ENCODE peak calls at places on chromosomes 3 and 15, in five cellular contexts. E, T, Z, U and R are unnamed samples.

GRCh38 chr3:149340310-149340933 is 7.0 kb upstream of the TM4SF18 start:
- DNase-seq in E (no peak), T (no peak), Z (peak), U (no peak), R (peak)

GRCh38 chr15:42880121-42880520 is 40.5 kb downstream of the TTBK2 start:
- DNase-seq in E (no peak), T (no peak), Z (no peak), U (no peak), R (no peak)

GRCh38 chr3:170021083-170021482 is 16.7 kb upstream of the GPR160 start:
- DNase-seq in E (no peak), T (no peak), Z (no peak), U (no peak), R (no peak)

GRCh38 chr3:11591401-11592266 is 52.1 kb downstream of the VGLL4 start:
- DNase-seq in E (no peak), T (no peak), Z (peak), U (peak), R (no peak)

GRCh38 chr15:94414921-94415320 is 183.6 kb downstream of the MCTP2 start:
- DNase-seq in E (no peak), T (no peak), Z (no peak), U (no peak), R (no peak)

GRCh38 chr3:170531054-170531453 is 54.8 kb downstream of the SLC7A14 start:
- DNase-seq in E (no peak), T (no peak), Z (no peak), U (no peak), R (no peak)

GRCh38 chr3:107251819-107252218 is 125.4 kb upstream of the CCDC54 start:
- DNase-seq in E (no peak), T (no peak), Z (no peak), U (no peak), R (no peak)

GRCh38 chr3:127772273-127772672 is 50.0 kb downstream of the MGLL start:
- DNase-seq in E (no peak), T (no peak), Z (no peak), U (no peak), R (no peak)

GRCh38 chr3:191282262-191283215 is 46.7 kb upstream of the CCDC50 start:
- DNase-seq in E (no peak), T (no peak), Z (no peak), U (no peak), R (no peak)

GRCh38 chr3:94596887-94597537 is 534.2 kb downstream of the NSUN3 start:
- DNase-seq in E (no peak), T (no peak), Z (no peak), U (no peak), R (no peak)

GRCh38 chr15:77440378-77440999 is 19.8 kb downstream of the HMG20A start:
- DNase-seq in E (no peak), T (no peak), Z (peak), U (no peak), R (no peak)

GRCh38 chr3:188126271-188126670 is 27.7 kb upstream of the LPP start:
- DNase-seq in E (no peak), T (no peak), Z (peak), U (no peak), R (no peak)

GRCh38 chr3:129608087-129608935 is 1.8 kb upstream of the PLXND1 start:
- DNase-seq in E (no peak), T (peak), Z (peak), U (no peak), R (peak)